ENCODE peak calls at places on chromosomes 3 and 15, in four cellular contexts. B is HepG2, Y is K562, I is GM12878. X is an unnamed sample.

GRCh38 chr3:169340055-169340454 is 323.5 kb downstream of the MECOM start:
- DNase-seq in B (no peak), Y (no peak), I (no peak), X (no peak)

GRCh38 chr3:45644063-45644462 is 45.1 kb upstream of the SACM1L start:
- DNase-seq in B (peak), Y (no peak), I (no peak), X (no peak)

GRCh38 chr3:172512363-172512762 is 10.9 kb downstream of the TNFSF10 start:
- DNase-seq in B (no peak), Y (peak), I (peak), X (no peak)

GRCh38 chr3:128878011-128878457 is 1.4 kb upstream of the ACAD9 start:
- DNase-seq in B (no peak), Y (no peak), I (no peak), X (no peak)

GRCh38 chr3:192879346-192880031 is 38.2 kb downstream of the MB21D2 start:
- DNase-seq in B (peak), Y (no peak), I (no peak), X (peak)

GRCh38 chr15:89090791-89091666 is 2.8 kb downstream of the ABHD2 start:
- DNase-seq in B (no peak), Y (peak), I (no peak), X (no peak)

GRCh38 chr15:55894406-55894965 is 98.9 kb downstream of the NEDD4 start:
- DNase-seq in B (no peak), Y (no peak), I (peak), X (no peak)

GRCh38 chr3:129648331-129648730 is 41.9 kb upstream of the PLXND1 start:
- DNase-seq in B (no peak), Y (no peak), I (no peak), X (no peak)

GRCh38 chr15:68526269-68526668 is 52.5 kb upstream of the CORO2B start:
- DNase-seq in B (no peak), Y (no peak), I (no peak), X (no peak)

GRCh38 chr15:71802770-71803169 is 7.6 kb upstream of the NR2E3 start:
- DNase-seq in B (no peak), Y (peak), I (no peak), X (no peak)

GRCh38 chr15:62165029-62165792 is at the start of gene C2CD4B:
- DNase-seq in B (no peak), Y (peak), I (no peak), X (no peak)

GRCh38 chr15:98904466-98905048 is 103.0 kb downstream of the PGPEP1L start:
- DNase-seq in B (peak), Y (peak), I (no peak), X (peak)
- TF ChIP-seq BHLHE40 in B (no peak), Y (no peak), I (no peak), X (no peak)

DNA sequence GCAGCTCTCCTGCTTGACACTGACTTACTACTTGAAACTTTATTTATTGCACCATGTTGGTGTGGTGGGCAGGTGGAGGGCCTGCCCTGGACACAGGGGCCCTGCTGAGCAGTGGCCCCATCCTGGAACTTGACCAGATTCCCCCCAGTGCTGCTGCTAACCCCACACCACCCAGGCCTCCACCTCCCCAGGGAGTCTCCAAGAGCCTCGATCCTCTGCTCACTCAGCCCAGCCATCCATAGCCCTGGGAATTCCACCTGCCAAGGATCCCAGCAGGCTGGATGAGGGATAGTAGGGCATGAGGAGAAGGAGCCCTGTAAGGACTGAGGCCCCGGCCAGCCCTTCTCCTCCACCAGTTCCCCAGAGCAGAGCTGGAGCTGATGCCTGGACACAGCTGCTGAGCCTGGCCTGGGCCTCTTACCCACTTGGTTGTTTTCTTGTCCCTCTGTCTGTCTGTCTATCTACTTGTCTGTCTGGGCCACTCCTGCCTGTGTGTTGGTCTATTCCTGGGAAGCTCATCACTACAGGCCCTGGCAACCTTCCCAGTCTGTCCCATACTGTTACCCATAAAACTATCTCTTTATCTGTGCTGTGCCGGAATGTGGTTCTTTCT is 2.8 kb downstream of the CHAC1 start:
- DNase-seq in B (no peak), Y (no peak), I (no peak), X (no peak)
- TF ChIP-seq FOXM1 in B (no peak), Y (no peak), I (no peak), X (no peak)

GRCh38 chr3:133611534-133611933 is 38.0 kb downstream of the CDV3 start:
- DNase-seq in B (no peak), Y (no peak), I (no peak), X (no peak)

GRCh38 chr3:133606342-133606741 is 32.9 kb downstream of the CDV3 start:
- DNase-seq in B (peak), Y (no peak), I (no peak), X (no peak)

GRCh38 chr3:133608405-133608804 is 34.9 kb downstream of the CDV3 start:
- DNase-seq in B (no peak), Y (no peak), I (no peak), X (no peak)

GRCh38 chr3:133606902-133607301 is 33.4 kb downstream of the CDV3 start:
- DNase-seq in B (no peak), Y (no peak), I (no peak), X (no peak)

GRCh38 chr3:133610031-133610430 is 36.5 kb downstream of the CDV3 start:
- DNase-seq in B (no peak), Y (no peak), I (no peak), X (no peak)
- TF ChIP-seq BHLHE40 in B (no peak), Y (no peak), I (no peak), X (no peak)

GRCh38 chr15:42172475-42172874 is 16.0 kb upstream of the PLA2G4F start:
- DNase-seq in B (no peak), Y (no peak), I (no peak), X (no peak)

GRCh38 chr15:42178056-42178455 is 21.6 kb upstream of the PLA2G4F start:
- DNase-seq in B (no peak), Y (no peak), I (no peak), X (no peak)

GRCh38 chr15:42171795-42172194 is 15.4 kb upstream of the PLA2G4F start:
- DNase-seq in B (no peak), Y (no peak), I (no peak), X (no peak)

GRCh38 chr15:42171122-42171521 is 14.7 kb upstream of the PLA2G4F start:
- DNase-seq in B (no peak), Y (no peak), I (no peak), X (no peak)

GRCh38 chr15:42175671-42176070 is 19.2 kb upstream of the PLA2G4F start:
- DNase-seq in B (no peak), Y (no peak), I (no peak), X (no peak)
- TF ChIP-seq FOXM1 in B (no peak), Y (no peak), I (no peak), X (no peak)

GRCh38 chr3:126117212-126117611 is 33.3 kb upstream of the SLC41A3 start:
- DNase-seq in B (no peak), Y (no peak), I (no peak), X (no peak)

GRCh38 chr3:126117786-126118185 is 33.9 kb upstream of the SLC41A3 start:
- DNase-seq in B (no peak), Y (no peak), I (no peak), X (no peak)

GRCh38 chr3:126118591-126118990 is 34.7 kb upstream of the SLC41A3 start:
- DNase-seq in B (no peak), Y (no peak), I (no peak), X (no peak)

GRCh38 chr3:126114406-126115386 is 30.8 kb upstream of the SLC41A3 start:
- DNase-seq in B (no peak), Y (no peak), I (no peak), X (no peak)

GRCh38 chr3:126116526-126116925 is 32.6 kb upstream of the SLC41A3 start:
- DNase-seq in B (no peak), Y (no peak), I (no peak), X (no peak)
- TF ChIP-seq BHLHE40 in B (no peak), Y (no peak), I (no peak), X (no peak)

DNA sequence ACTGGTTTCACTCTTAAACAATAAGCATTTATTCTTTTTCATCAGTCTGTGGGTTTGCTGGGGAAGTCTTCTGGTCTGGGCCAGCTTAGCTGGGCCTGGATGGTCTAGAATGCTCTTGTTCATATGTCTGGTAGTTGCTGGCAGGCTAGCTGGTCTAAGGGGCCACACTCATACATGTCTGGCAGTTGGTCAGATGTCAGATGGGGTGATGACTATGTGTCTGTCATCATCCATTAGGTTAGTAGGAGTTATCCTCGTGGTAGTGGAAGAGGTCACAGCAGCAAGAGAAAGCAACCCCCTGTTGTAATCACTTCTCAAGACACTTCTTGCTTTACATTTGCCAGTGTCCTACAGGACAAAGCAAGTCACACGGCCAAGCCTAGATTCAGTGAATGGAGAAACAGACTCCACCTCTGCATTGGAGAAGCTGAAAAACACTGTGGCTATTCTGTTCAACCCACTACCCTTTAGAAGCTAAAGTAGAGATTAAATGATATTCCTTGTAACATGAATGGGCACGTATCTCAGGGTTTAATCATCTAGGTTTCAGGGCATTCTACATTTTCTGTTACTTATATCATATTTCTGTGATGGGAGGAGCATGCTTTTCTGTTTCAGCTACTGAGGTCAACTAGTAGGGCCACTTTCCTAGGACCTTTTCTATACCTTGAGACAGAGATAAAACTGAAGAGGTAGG is 5.5 kb upstream of the ARID3B start:
- DNase-seq in B (no peak), Y (peak), I (no peak), X (no peak)
- TF ChIP-seq FOXM1 in B (no peak), Y (no peak), I (no peak), X (no peak)